ENCODE peak calls at places on chromosomes 12 and 14, in six cellular contexts. One of them, this sample, is unnamed.

GRCh38 chr12:40730281-40730680 is 38.0 kb downstream of the CNTN1 start:
- DNase-seq in trophoblast cell: no peak
- DNase-seq in neuronal stem cell: no peak
- DNase-seq in H1: no peak
- DNase-seq in mesenchymal stem cell: no peak
- DNase-seq in IMR-90: no peak
- DNase-seq in this sample: no peak

GRCh38 chr12:96015672-96016071 is 19.5 kb upstream of the HAL start:
- DNase-seq in H1: no peak
- DNase-seq in trophoblast cell: peak
- DNase-seq in neuronal stem cell: no peak
- DNase-seq in mesenchymal stem cell: peak
- DNase-seq in IMR-90: peak
- DNase-seq in this sample: peak

GRCh38 chr12:105982022-105982421 is 156.7 kb downstream of the NUAK1 start:
- DNase-seq in H1: no peak
- DNase-seq in mesenchymal stem cell: peak
- DNase-seq in trophoblast cell: no peak
- DNase-seq in neuronal stem cell: no peak
- DNase-seq in IMR-90: no peak
- DNase-seq in this sample: no peak

GRCh38 chr14:24848427-24848826 is 201.5 kb downstream of the STXBP6 start:
- DNase-seq in mesenchymal stem cell: peak
- DNase-seq in trophoblast cell: peak
- DNase-seq in H1: no peak
- DNase-seq in IMR-90: peak
- DNase-seq in neuronal stem cell: no peak
- DNase-seq in this sample: no peak

GRCh38 chr14:32329146-32329545 is at the start of gene AKAP6:
- DNase-seq in trophoblast cell: no peak
- DNase-seq in neuronal stem cell: peak
- DNase-seq in H1: no peak
- DNase-seq in IMR-90: no peak
- DNase-seq in mesenchymal stem cell: peak
- DNase-seq in this sample: no peak

GRCh38 chr14:60514378-60515243 is 5.7 kb downstream of the SIX6 start:
- DNase-seq in neuronal stem cell: peak
- DNase-seq in IMR-90: no peak
- DNase-seq in mesenchymal stem cell: peak
- DNase-seq in H1: peak
- DNase-seq in trophoblast cell: no peak
- DNase-seq in this sample: peak

GRCh38 chr12:49598527-49598926 is 6.9 kb downstream of the FAM186B start:
- DNase-seq in mesenchymal stem cell: no peak
- DNase-seq in neuronal stem cell: no peak
- DNase-seq in IMR-90: no peak
- DNase-seq in H1: no peak
- DNase-seq in trophoblast cell: no peak
- DNase-seq in this sample: peak

GRCh38 chr14:103116645-103117044 is 6.6 kb upstream of the TNFAIP2 start:
- DNase-seq in IMR-90: no peak
- DNase-seq in H1: no peak
- DNase-seq in mesenchymal stem cell: no peak
- DNase-seq in neuronal stem cell: no peak
- DNase-seq in trophoblast cell: no peak
- DNase-seq in this sample: no peak

GRCh38 chr12:109586385-109587296 is 13.0 kb downstream of the MVK start:
- DNase-seq in H1: no peak
- DNase-seq in neuronal stem cell: no peak
- DNase-seq in trophoblast cell: no peak
- DNase-seq in IMR-90: no peak
- DNase-seq in mesenchymal stem cell: no peak
- DNase-seq in this sample: no peak

GRCh38 chr12:59031313-59031712 is 111.0 kb upstream of the LRIG3 start:
- DNase-seq in mesenchymal stem cell: no peak
- DNase-seq in IMR-90: no peak
- DNase-seq in neuronal stem cell: no peak
- DNase-seq in trophoblast cell: no peak
- DNase-seq in H1: no peak
- DNase-seq in this sample: no peak
- H3K14ac ChIP-seq in mesenchymal stem cell: no peak
- H3K14ac ChIP-seq in IMR-90: no peak
- H3K14ac ChIP-seq in neuronal stem cell: no peak
- H3K14ac ChIP-seq in trophoblast cell: no peak
- H3K14ac ChIP-seq in H1: no peak
- H3K14ac ChIP-seq in this sample: no peak

GRCh38 chr14:20641591-20641990 is at the start of gene OR6S1:
- DNase-seq in neuronal stem cell: no peak
- DNase-seq in H1: no peak
- DNase-seq in mesenchymal stem cell: no peak
- DNase-seq in trophoblast cell: no peak
- DNase-seq in IMR-90: no peak
- DNase-seq in this sample: no peak

GRCh38 chr14:20642182-20642581 is 691 bp upstream of the OR6S1 start:
- DNase-seq in neuronal stem cell: no peak
- DNase-seq in IMR-90: no peak
- DNase-seq in trophoblast cell: no peak
- DNase-seq in H1: no peak
- DNase-seq in mesenchymal stem cell: no peak
- DNase-seq in this sample: no peak

DNA sequence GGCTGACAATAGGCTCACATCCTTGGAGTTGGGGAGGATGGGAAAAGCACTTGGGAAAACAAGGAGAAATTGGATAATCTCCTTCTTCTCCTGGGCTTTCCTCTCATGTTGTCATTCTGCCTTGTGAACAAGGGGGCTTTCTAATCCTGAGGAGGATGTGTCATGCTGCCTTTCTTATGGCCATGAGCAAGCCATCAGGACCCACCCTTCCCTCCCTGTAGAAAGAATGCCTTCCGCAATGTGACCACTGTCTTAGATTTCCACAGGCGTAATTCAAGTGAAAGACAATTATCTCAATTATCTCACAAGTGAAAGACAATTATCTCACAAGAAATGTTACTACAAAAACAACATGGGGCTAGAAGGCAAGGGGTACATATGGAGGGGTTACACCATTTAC is 3.0 kb upstream of the OR6S1 start:
- DNase-seq in H1: no peak
- DNase-seq in neuronal stem cell: no peak
- DNase-seq in trophoblast cell: no peak
- DNase-seq in mesenchymal stem cell: no peak
- DNase-seq in IMR-90: no peak
- DNase-seq in this sample: no peak
- H3K14ac ChIP-seq in H1: no peak
- H3K14ac ChIP-seq in neuronal stem cell: no peak
- H3K14ac ChIP-seq in trophoblast cell: no peak
- H3K14ac ChIP-seq in mesenchymal stem cell: no peak
- H3K14ac ChIP-seq in IMR-90: no peak
- H3K14ac ChIP-seq in this sample: no peak

GRCh38 chr12:67645571-67645970 is 3.0 kb upstream of the DYRK2 start:
- DNase-seq in IMR-90: peak
- DNase-seq in trophoblast cell: peak
- DNase-seq in H1: no peak
- DNase-seq in mesenchymal stem cell: peak
- DNase-seq in neuronal stem cell: no peak
- DNase-seq in this sample: no peak
- H3K14ac ChIP-seq in IMR-90: no peak
- H3K14ac ChIP-seq in trophoblast cell: no peak
- H3K14ac ChIP-seq in H1: no peak
- H3K14ac ChIP-seq in mesenchymal stem cell: no peak
- H3K14ac ChIP-seq in neuronal stem cell: no peak
- H3K14ac ChIP-seq in this sample: no peak

GRCh38 chr14:101964297-101965144 is at the start of gene DYNC1H1:
- DNase-seq in trophoblast cell: peak
- DNase-seq in IMR-90: peak
- DNase-seq in H1: peak
- DNase-seq in mesenchymal stem cell: peak
- DNase-seq in neuronal stem cell: peak
- DNase-seq in this sample: peak

GRCh38 chr14:101968186-101968585 is 3.8 kb downstream of the DYNC1H1 start:
- DNase-seq in mesenchymal stem cell: no peak
- DNase-seq in H1: no peak
- DNase-seq in neuronal stem cell: no peak
- DNase-seq in trophoblast cell: no peak
- DNase-seq in IMR-90: no peak
- DNase-seq in this sample: no peak

GRCh38 chr14:101965796-101966718 is 1.7 kb downstream of the DYNC1H1 start:
- DNase-seq in H1: no peak
- DNase-seq in IMR-90: no peak
- DNase-seq in neuronal stem cell: no peak
- DNase-seq in mesenchymal stem cell: peak
- DNase-seq in trophoblast cell: no peak
- DNase-seq in this sample: no peak

GRCh38 chr14:101965145-101965531 is 765 bp downstream of the DYNC1H1 start:
- DNase-seq in neuronal stem cell: peak
- DNase-seq in mesenchymal stem cell: peak
- DNase-seq in IMR-90: peak
- DNase-seq in trophoblast cell: peak
- DNase-seq in H1: peak
- DNase-seq in this sample: peak

DNA sequence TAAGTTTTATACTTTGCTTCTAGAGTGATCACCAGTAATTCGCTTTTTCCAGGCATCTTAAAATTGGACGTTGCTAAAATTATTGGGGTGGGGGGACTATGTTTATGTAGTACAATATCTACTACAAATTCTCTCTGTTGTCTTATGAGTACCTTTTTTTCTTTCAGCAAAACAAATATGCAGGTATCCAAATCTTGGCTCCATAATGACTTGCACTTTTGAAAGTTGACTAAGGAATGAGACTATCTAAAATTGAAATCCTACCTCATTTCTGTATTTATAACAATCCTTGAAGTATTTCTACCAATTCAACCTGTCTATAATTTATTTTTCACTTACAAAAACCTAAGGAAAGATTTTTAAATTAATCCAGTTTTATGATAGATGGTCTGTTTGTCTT is 2.4 kb downstream of the DYNC1H1 start:
- DNase-seq in trophoblast cell: no peak
- DNase-seq in mesenchymal stem cell: no peak
- DNase-seq in IMR-90: no peak
- DNase-seq in H1: no peak
- DNase-seq in neuronal stem cell: no peak
- DNase-seq in this sample: no peak
- H3K14ac ChIP-seq in trophoblast cell: no peak
- H3K14ac ChIP-seq in mesenchymal stem cell: no peak
- H3K14ac ChIP-seq in IMR-90: no peak
- H3K14ac ChIP-seq in H1: no peak
- H3K14ac ChIP-seq in neuronal stem cell: no peak
- H3K14ac ChIP-seq in this sample: no peak

GRCh38 chr14:99653618-99654017 is 8.7 kb downstream of the HHIPL1 start:
- DNase-seq in H1: no peak
- DNase-seq in neuronal stem cell: no peak
- DNase-seq in mesenchymal stem cell: no peak
- DNase-seq in IMR-90: no peak
- DNase-seq in trophoblast cell: no peak
- DNase-seq in this sample: no peak

GRCh38 chr14:99656171-99656570 is 11.2 kb downstream of the HHIPL1 start:
- DNase-seq in trophoblast cell: no peak
- DNase-seq in H1: no peak
- DNase-seq in IMR-90: no peak
- DNase-seq in mesenchymal stem cell: no peak
- DNase-seq in neuronal stem cell: no peak
- DNase-seq in this sample: no peak

GRCh38 chr14:99654235-99655000 is 9.5 kb downstream of the HHIPL1 start:
- DNase-seq in IMR-90: peak
- DNase-seq in trophoblast cell: peak
- DNase-seq in H1: no peak
- DNase-seq in mesenchymal stem cell: peak
- DNase-seq in neuronal stem cell: no peak
- DNase-seq in this sample: no peak

GRCh38 chr14:99657645-99658155 is 12.8 kb downstream of the HHIPL1 start:
- DNase-seq in mesenchymal stem cell: no peak
- DNase-seq in trophoblast cell: no peak
- DNase-seq in neuronal stem cell: no peak
- DNase-seq in IMR-90: no peak
- DNase-seq in H1: no peak
- DNase-seq in this sample: no peak

DNA sequence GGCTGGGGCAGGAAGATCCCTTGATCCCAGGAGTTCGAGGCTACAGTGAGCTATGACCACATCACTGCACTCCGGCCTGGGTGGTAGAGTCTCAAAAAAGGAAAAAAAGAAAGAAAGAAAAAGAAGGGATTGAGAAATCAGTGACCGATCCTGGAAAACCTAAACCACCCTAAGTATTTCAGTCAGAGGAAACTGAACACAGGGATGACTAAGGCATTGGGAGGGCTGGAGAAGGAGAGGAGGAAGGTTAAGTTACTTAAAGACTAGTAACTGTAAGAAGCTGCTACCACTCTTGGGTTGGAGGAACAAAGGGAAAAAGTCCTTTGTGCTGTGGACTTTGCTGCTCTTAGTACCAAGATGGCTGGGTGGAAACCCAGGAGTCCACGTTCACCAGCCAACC is 10.6 kb downstream of the HHIPL1 start:
- DNase-seq in H1: no peak
- DNase-seq in neuronal stem cell: no peak
- DNase-seq in IMR-90: peak
- DNase-seq in mesenchymal stem cell: peak
- DNase-seq in trophoblast cell: no peak
- DNase-seq in this sample: no peak
- H3K14ac ChIP-seq in H1: no peak
- H3K14ac ChIP-seq in neuronal stem cell: no peak
- H3K14ac ChIP-seq in IMR-90: no peak
- H3K14ac ChIP-seq in mesenchymal stem cell: no peak
- H3K14ac ChIP-seq in trophoblast cell: no peak
- H3K14ac ChIP-seq in this sample: no peak